ENCODE peak calls at places on chromosomes 3 and 15, in five cellular contexts. J, W, V, K and N are unnamed samples.

GRCh38 chr15:63864186-63864585 is 30.4 kb upstream of the HERC1 start:
- DNase-seq in J (no peak), W (no peak), V (no peak), K (no peak), N (no peak)

GRCh38 chr15:81038975-81039607 is 38.4 kb downstream of the TLNRD1 start:
- DNase-seq in J (peak; percentile 86), W (no peak), V (no peak), K (no peak), N (no peak)

GRCh38 chr15:91422704-91423254 is 322.7 kb downstream of the SV2B start:
- DNase-seq in J (no peak), W (no peak), V (no peak), K (no peak), N (no peak)

GRCh38 chr15:70752142-70752754 is 11.1 kb downstream of the UACA start:
- DNase-seq in J (no peak), W (no peak), V (no peak), K (peak; percentile 24), N (peak; percentile 35)

GRCh38 chr15:81987628-81988027 is 58.2 kb downstream of the MEX3B start:
- DNase-seq in J (no peak), W (no peak), V (no peak), K (no peak), N (no peak)

GRCh38 chr3:123655400-123655799 is 70.5 kb upstream of the HACD2 start:
- DNase-seq in J (no peak), W (no peak), V (no peak), K (peak; percentile 54), N (no peak)

GRCh38 chr3:63333815-63334214 is 55.7 kb downstream of the SYNPR start:
- DNase-seq in J (no peak), W (no peak), V (no peak), K (peak; percentile 5), N (no peak)

GRCh38 chr3:14467723-14468620 is 65.6 kb downstream of the SLC6A6 start:
- DNase-seq in J (peak; percentile 40), W (no peak), V (no peak), K (peak; percentile 28), N (no peak)

GRCh38 chr3:190807719-190808375 is 54.6 kb downstream of the GMNC start:
- DNase-seq in J (peak; percentile 97), W (no peak), V (no peak), K (no peak), N (no peak)

GRCh38 chr3:148500791-148501360 is 196.8 kb upstream of the AGTR1 start:
- DNase-seq in J (no peak), W (no peak), V (no peak), K (peak; percentile 1), N (no peak)

GRCh38 chr3:30623375-30623774 is 17.0 kb downstream of the TGFBR2 start:
- DNase-seq in J (no peak), W (no peak), V (no peak), K (no peak), N (no peak)

GRCh38 chr3:15198686-15199085 is 7.4 kb upstream of the CAPN7 start:
- DNase-seq in J (no peak), W (no peak), V (no peak), K (no peak), N (no peak)

GRCh38 chr3:15500107-15500724 is 21.3 kb downstream of the COLQ start:
- DNase-seq in J (no peak), W (no peak), V (no peak), K (peak; percentile 42), N (no peak)

GRCh38 chr15:47685141-47685870 is 32.0 kb upstream of the SEMA6D start:
- DNase-seq in J (no peak), W (no peak), V (no peak), K (peak; percentile 6), N (no peak)

GRCh38 chr3:19641408-19641807 is 292.6 kb downstream of the EFHB start:
- DNase-seq in J (no peak), W (no peak), V (no peak), K (no peak), N (no peak)

GRCh38 chr3:125163739-125164601 is 48.6 kb downstream of the SLC12A8 start:
- DNase-seq in J (no peak), W (no peak), V (no peak), K (no peak), N (peak; percentile 58)

GRCh38 chr3:13144163-13145023 is 71.2 kb upstream of the IQSEC1 start:
- DNase-seq in J (no peak), W (peak; percentile 23), V (no peak), K (no peak), N (no peak)

GRCh38 chr3:46881819-46882376 is 4.4 kb downstream of the PTH1R start:
- DNase-seq in J (no peak), W (no peak), V (no peak), K (no peak), N (no peak)

GRCh38 chr3:46089237-46090011 is 62.1 kb upstream of the XCR1 start:
- DNase-seq in J (peak; percentile 84), W (no peak), V (peak; percentile 86), K (peak; percentile 92), N (peak; percentile 69)

GRCh38 chr3:179760944-179761343 is 108.1 kb downstream of the USP13 start:
- DNase-seq in J (peak; percentile 6), W (no peak), V (peak; percentile 46), K (peak; percentile 40), N (no peak)

GRCh38 chr3:194740859-194741486 is 55.3 kb downstream of the FAM43A start:
- DNase-seq in J (peak; percentile 14), W (no peak), V (no peak), K (peak; percentile 39), N (no peak)

GRCh38 chr15:82966671-82967071 is 14.2 kb upstream of the HOMER2 start:
- DNase-seq in J (no peak), W (no peak), V (no peak), K (no peak), N (no peak)

GRCh38 chr3:42012935-42013651 is 51.2 kb upstream of the ULK4 start:
- DNase-seq in J (peak; percentile 69), W (peak; percentile 87), V (no peak), K (peak; percentile 61), N (peak; percentile 91)

GRCh38 chr15:61769557-61769956 is 290.7 kb downstream of the VPS13C start:
- DNase-seq in J (no peak), W (no peak), V (no peak), K (no peak), N (no peak)

GRCh38 chr15:74642724-74643367 is 27.2 kb downstream of the CLK3 start:
- DNase-seq in J (no peak), W (no peak), V (no peak), K (peak; percentile 46), N (no peak)

GRCh38 chr3:32420138-32420981 is 28.7 kb downstream of the CMTM7 start:
- DNase-seq in J (peak; percentile 79), W (no peak), V (no peak), K (no peak), N (no peak)